ENCODE peak calls at places on chromosome 20, in ten cellular contexts. N is NCI-H69; D is stimulated activated CD4-positive, alpha-beta T cell treated with anti-CD3 and anti-CD28 coated beads, Interleukin-1b, Interleukin-23, amount 100 ng/mL, for 1 hour; A is activated CD8-positive, alpha-beta memory T cell treated with anti-CD3 and anti-CD28 coated beads for 24 hours; B is stimulated activated CD8-positive, alpha-beta memory T cell treated with anti-CD3 and anti-CD28 coated beads, Interleukin-12 subunit alpha, Interleukin-12 subunit beta, amount 100 ng/mL, for 4 hours; Z is NCI-H1105 treated with DMSO at 0.1 percent for 48 hours; K is ACHN; H is Peyer's patch; J is heart right ventricle; U is HEK293T. T is an unnamed sample.

GRCh38 chr20:58822175-58822574 is 28.5 kb downstream of the GNAS-AS1 start:
- DNase-seq in U (no peak), B (no peak), H (no peak), Z (no peak), J (no peak), D (no peak), N (no peak), A (no peak), K (no peak), T (no peak)

GRCh38 chr20:39909447-39909846 is 779.6 kb downstream of the MAFB start:
- DNase-seq in K (no peak), D (no peak), A (no peak), U (no peak), B (no peak), H (peak; percentile 51), Z (no peak), J (peak; percentile 37), N (no peak), T (no peak)

GRCh38 chr20:9458075-9458818 is 56.1 kb upstream of the LAMP5 start:
- DNase-seq in Z (peak; percentile 7), D (no peak), A (no peak), U (peak; percentile 15), K (no peak), N (peak; percentile 39), H (no peak), J (no peak), B (no peak), T (no peak)

GRCh38 chr20:20456736-20457135 is 88.8 kb downstream of the INSM1 start:
- DNase-seq in H (no peak), K (no peak), N (peak; percentile 74), J (no peak), D (no peak), Z (no peak), B (no peak), A (no peak), U (no peak), T (no peak)

GRCh38 chr20:41118632-41119031 is 18.7 kb upstream of the PLCG1 start:
- DNase-seq in U (no peak), Z (no peak), K (no peak), J (no peak), A (no peak), D (no peak), N (peak; percentile 57), B (no peak), H (no peak), T (no peak)

GRCh38 chr20:50663095-50663821 is 28.1 kb downstream of the RIPOR3 start:
- DNase-seq in A (no peak), N (peak; percentile 16), K (peak; percentile 63), B (no peak), D (no peak), U (no peak), H (peak; percentile 73), Z (peak; percentile 2), J (peak; percentile 30), T (no peak)

GRCh38 chr20:38346247-38346651 is at the start of gene LBP:
- DNase-seq in U (no peak), K (no peak), N (no peak), H (no peak), D (no peak), A (no peak), Z (no peak), J (no peak), B (no peak), T (no peak)

GRCh38 chr20:22763257-22763906 is 179.0 kb upstream of the FOXA2 start:
- DNase-seq in K (peak; percentile 38), Z (no peak), B (no peak), J (peak; percentile 58), N (no peak), U (no peak), A (no peak), D (no peak), H (no peak), T (no peak)

GRCh38 chr20:3674995-3675900 is 6.6 kb downstream of the ADAM33 start:
- DNase-seq in D (no peak), N (no peak), B (no peak), U (no peak), Z (no peak), H (no peak), A (no peak), K (no peak), J (no peak), T (no peak)

GRCh38 chr20:41672282-41672681 is 54.1 kb upstream of the CHD6 start:
- DNase-seq in J (no peak), A (no peak), Z (no peak), H (no peak), B (no peak), D (no peak), U (no peak), N (no peak), K (no peak), T (no peak)

GRCh38 chr20:1215386-1216170 is 10.3 kb upstream of the RAD21L1 start:
- DNase-seq in J (no peak), U (no peak), Z (no peak), A (no peak), K (no peak), D (no peak), N (peak; percentile 9), H (no peak), B (no peak), T (no peak)

T was measured in DMS79.